ENCODE peak calls at places on chromosomes 6 and 20, in six cellular contexts. A is islet precursor cell; O is AG04450; G is central memory CD4-positive, alpha-beta T cell; X is iris pigment epithelial cell; S is naive thymus-derived CD4-positive, alpha-beta T cell. P is an unnamed sample.

GRCh38 chr6:21846541-21847451 is 253.2 kb downstream of the SOX4 start:
- DNase-seq in X (peak), A (peak), G (no peak), O (no peak), S (no peak), P (peak)

GRCh38 chr6:132483779-132484679 is 28.9 kb downstream of the STX7 start:
- DNase-seq in X (peak), O (peak), S (peak), A (no peak), G (peak), P (peak)

GRCh38 chr6:102026649-102027048 is 633.1 kb downstream of the GRIK2 start:
- DNase-seq in A (no peak), X (no peak), O (no peak), G (no peak), S (no peak), P (no peak)

GRCh38 chr6:131831392-131831791 is 23.6 kb downstream of the ENPP1 start:
- DNase-seq in S (no peak), G (no peak), X (peak), O (no peak), A (no peak), P (peak)

GRCh38 chr6:82066196-82066595 is 181.3 kb downstream of the IBTK start:
- DNase-seq in S (no peak), G (no peak), X (no peak), A (no peak), O (no peak), P (no peak)

GRCh38 chr6:128499079-128499705 is 21.2 kb downstream of the PTPRK start:
- DNase-seq in X (no peak), G (no peak), S (no peak), A (no peak), O (no peak), P (no peak)

GRCh38 chr20:32828029-32828666 is 8.4 kb downstream of the MAPRE1 start:
- DNase-seq in A (no peak), G (no peak), S (no peak), X (peak), O (no peak), P (no peak)

GRCh38 chr6:149727793-149728498 is 10.0 kb upstream of the LATS1 start:
- DNase-seq in S (peak), O (no peak), A (no peak), G (no peak), X (no peak), P (no peak)

GRCh38 chr20:48718914-48719578 is 108.8 kb downstream of the PREX1 start:
- DNase-seq in X (no peak), S (no peak), A (no peak), G (peak), O (no peak), P (no peak)

GRCh38 chr20:46117704-46118467 is at the start of gene CD40:
- DNase-seq in X (peak), S (peak), A (peak), G (peak), O (no peak), P (peak)

GRCh38 chr6:89818977-89819335 is 638 bp downstream of the MDN1 start:
- DNase-seq in X (peak), G (no peak), A (peak), O (no peak), S (no peak), P (peak)

GRCh38 chr6:88856566-88856965 is 106.9 kb downstream of the RNGTT start:
- DNase-seq in O (no peak), G (no peak), X (peak), A (no peak), S (no peak), P (peak)

GRCh38 chr20:13221673-13222318 is 722 bp downstream of the ISM1 start:
- DNase-seq in O (no peak), X (peak), S (peak), A (peak), G (peak), P (peak)

GRCh38 chr6:12909828-12910227 is 193.3 kb downstream of the PHACTR1 start:
- DNase-seq in X (no peak), A (no peak), O (no peak), G (no peak), S (no peak), P (no peak)

GRCh38 chr20:30594112-30594511 is 663.4 kb upstream of the DEFB115 start:
- DNase-seq in S (no peak), X (no peak), A (no peak), G (no peak), O (no peak), P (no peak)

GRCh38 chr6:106882133-106882532 is 92.4 kb downstream of the CD24 start:
- DNase-seq in A (no peak), O (no peak), X (no peak), G (no peak), S (no peak), P (no peak)

GRCh38 chr6:34523441-34524206 is 32.5 kb downstream of the SPDEF start:
- DNase-seq in S (no peak), G (no peak), A (no peak), X (no peak), O (no peak), P (no peak)

GRCh38 chr20:44810061-44810390 is 320 bp downstream of the RIMS4 start:
- DNase-seq in O (no peak), A (peak), X (no peak), S (no peak), G (no peak), P (no peak)

GRCh38 chr6:11120273-11121005 is 8.9 kb upstream of the ERVFRD-1 start:
- DNase-seq in A (no peak), X (peak), O (no peak), G (no peak), S (no peak), P (peak)

GRCh38 chr6:161319231-161319630 is 45.4 kb upstream of the AGPAT4 start:
- DNase-seq in X (no peak), O (no peak), A (no peak), S (no peak), G (no peak), P (no peak)

GRCh38 chr20:36394340-36394965 is 88.3 kb downstream of the DLGAP4 start:
- DNase-seq in S (no peak), G (no peak), O (no peak), X (no peak), A (no peak), P (no peak)

GRCh38 chr20:58755062-58755697 is 62.6 kb downstream of the NPEPL1 start:
- DNase-seq in X (no peak), S (no peak), A (no peak), O (no peak), G (no peak), P (no peak)

GRCh38 chr6:51976374-51976773 is 111.0 kb downstream of the PKHD1 start:
- DNase-seq in S (no peak), X (no peak), G (no peak), A (no peak), O (no peak), P (no peak)

P was measured in fibroblast of pulmonary artery.